ENCODE peak calls at places on chromosome 1, in seven cellular contexts. O is neural progenitor cell, Q is aorta, X is cardiac muscle cell, G is SK-N-MC, C is GM23248, J is colonic mucosa. M is an unnamed sample. For H3K36me3, the result is how much of the 10 kb centered on the place peaks cover.

GRCh38 chr1:79561521-79561978 is 555.0 kb upstream of the ADGRL4 start:
- DNase-seq in X (no peak), G (no peak), Q (no peak), J (no peak), O (no peak), C (no peak), M (no peak)

GRCh38 chr1:22838965-22839364 is 128.3 kb downstream of the EPHB2 start:
- DNase-seq in J (no peak), C (no peak), Q (no peak), G (no peak), O (no peak), X (no peak), M (no peak)

GRCh38 chr1:62384276-62385005 is 52.4 kb upstream of the USP1 start:
- DNase-seq in C (peak), Q (no peak), G (no peak), J (peak), O (no peak), X (peak), M (no peak)

GRCh38 chr1:45880930-45881329 is 77.5 kb downstream of the MAST2 start:
- DNase-seq in C (peak), G (no peak), X (no peak), Q (no peak), J (no peak), O (no peak), M (no peak)

GRCh38 chr1:170964506-170964905 is 29.2 kb downstream of the MROH9 start:
- DNase-seq in X (no peak), O (no peak), G (no peak), Q (no peak), C (no peak), J (no peak), M (no peak)

GRCh38 chr1:1182491-1183220 is 9.0 kb downstream of the TTLL10 start:
- DNase-seq in X (no peak), J (no peak), G (no peak), C (no peak), O (peak), Q (peak), M (no peak)

GRCh38 chr1:154764773-154765172 is 105.3 kb downstream of the KCNN3 start:
- DNase-seq in O (no peak), X (no peak), G (no peak), J (no peak), C (no peak), Q (no peak), M (no peak)

GRCh38 chr1:25501235-25502058 is 42.0 kb upstream of the LDLRAP1 start:
- DNase-seq in O (peak), Q (no peak), J (peak), C (peak), X (no peak), G (no peak), M (peak)

GRCh38 chr1:43898981-43899380 is 34.6 kb upstream of the ARTN start:
- DNase-seq in G (no peak), J (no peak), X (no peak), O (no peak), Q (no peak), C (no peak), M (no peak)

GRCh38 chr1:6485140-6485936 is 6.1 kb downstream of the PLEKHG5 start:
- DNase-seq in O (peak), Q (no peak), X (peak), C (peak), J (no peak), G (no peak), M (no peak)

GRCh38 chr1:78136672-78137071 is 90.9 kb downstream of the GIPC2 start:
- DNase-seq in G (no peak), Q (no peak), O (no peak), C (no peak), J (no peak), X (no peak), M (no peak)

GRCh38 chr1:176843352-176844297 is 320.9 kb downstream of the ASTN1 start:
- DNase-seq in G (no peak), X (peak), J (no peak), Q (peak), C (peak), O (peak), M (no peak)

GRCh38 chr1:198850196-198850595 is 211.4 kb downstream of the PTPRC start:
- DNase-seq in Q (no peak), X (no peak), C (peak), O (no peak), G (no peak), J (no peak), M (no peak)

GRCh38 chr1:56074357-56074717 is 505.0 kb downstream of the PLPP3 start:
- DNase-seq in G (no peak), O (no peak), C (no peak), X (no peak), Q (no peak), J (no peak), M (no peak)
- H3K27ac ChIP-seq in G (no peak), O (no peak), C (no peak), X (no peak), Q (no peak), J (no peak), M (no peak)

DNA sequence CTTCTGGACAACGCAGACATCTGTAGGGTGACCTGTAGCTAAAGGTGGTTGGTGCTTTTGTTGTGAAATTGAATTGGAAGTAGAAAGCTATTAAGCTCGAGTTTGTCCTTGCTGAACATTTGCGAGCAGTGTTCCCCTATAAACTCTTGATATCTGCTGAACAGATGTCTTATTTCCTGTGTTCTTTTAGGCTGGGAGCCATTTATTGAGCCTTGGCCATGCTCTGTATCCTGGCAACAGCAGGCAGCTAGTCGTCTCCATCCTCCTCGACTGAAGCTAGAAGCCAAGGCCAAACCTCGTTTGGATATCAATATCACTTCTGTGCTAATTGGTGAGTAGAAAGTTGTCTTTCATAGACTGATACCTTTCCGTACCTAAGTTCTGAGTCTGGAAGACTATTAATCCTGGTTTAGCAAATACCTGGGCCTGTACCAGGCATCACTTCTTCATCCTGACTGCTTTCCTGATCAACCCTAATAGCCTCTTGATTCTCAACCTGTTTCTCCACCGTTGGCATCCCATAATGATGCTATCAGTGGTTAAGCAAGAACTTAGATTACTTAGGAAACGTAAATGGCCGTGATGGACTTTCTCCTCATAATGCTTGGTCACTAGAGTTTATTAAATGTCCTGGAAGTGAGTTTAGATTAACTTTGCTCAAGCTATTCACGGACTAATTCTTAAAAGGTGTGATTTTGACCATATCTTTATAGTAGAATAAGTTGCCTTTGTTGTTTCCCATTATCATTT is 103.4 kb downstream of the VPS13D start:
- DNase-seq in J (no peak), O (no peak), C (no peak), G (no peak), X (no peak), Q (no peak), M (no peak)
- H3K36me3 ChIP-seq in J (under half), O (under half), C (under half), G (under half), X (under half), Q (under half), M (under half)

DNA sequence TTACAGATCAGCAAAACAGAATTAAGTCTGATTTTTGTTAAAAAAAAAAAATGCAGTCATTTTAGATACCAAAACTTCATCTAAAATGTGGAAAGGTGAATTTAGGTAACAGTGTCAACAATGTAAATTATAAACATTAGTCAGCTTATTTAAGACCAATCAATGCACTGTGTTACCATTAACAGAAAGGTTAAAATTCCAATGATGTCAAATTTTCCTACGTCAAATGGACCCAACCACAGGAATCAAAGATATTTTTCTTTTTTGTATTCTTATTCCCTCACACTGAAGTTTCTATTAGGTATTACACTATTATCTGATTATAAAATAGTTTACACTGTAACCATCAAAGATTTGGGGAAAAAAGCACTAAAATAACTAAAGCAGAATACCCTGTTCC is 6.5 kb downstream of the ARHGAP29 start:
- DNase-seq in X (no peak), Q (no peak), J (no peak), O (no peak), C (no peak), G (no peak), M (no peak)
- H3K27ac ChIP-seq in X (no peak), Q (no peak), J (no peak), O (no peak), C (peak), G (no peak), M (no peak)

DNA sequence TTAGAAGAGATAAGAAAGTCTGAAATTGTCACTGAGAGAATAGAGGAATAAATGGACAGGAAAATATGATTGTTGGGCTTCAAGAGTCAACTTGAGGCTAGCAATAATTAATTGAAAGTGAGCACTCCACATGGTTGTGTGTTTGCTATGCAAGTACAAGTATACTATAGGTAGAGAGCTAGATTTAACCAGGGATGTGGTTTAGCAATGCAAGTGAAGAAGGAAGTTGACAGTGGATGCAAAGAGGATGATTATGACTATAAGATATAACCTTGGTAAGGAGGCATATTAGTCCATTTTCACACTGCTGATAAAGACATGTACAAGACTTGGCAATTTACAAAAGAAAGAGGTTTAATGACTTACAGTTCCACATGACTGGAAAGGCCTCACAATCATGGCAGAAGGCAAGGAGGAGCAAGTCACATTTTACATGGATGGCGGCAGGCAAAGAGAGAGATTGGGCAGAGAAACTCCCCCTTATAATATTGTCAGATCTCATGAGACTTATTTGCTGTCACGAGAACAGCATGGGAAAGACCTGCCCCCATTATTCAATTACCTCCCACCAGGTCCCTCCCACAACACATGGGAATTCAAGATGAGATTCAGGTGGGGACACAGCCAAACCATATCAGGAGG is 47.3 kb downstream of the DTL start:
- DNase-seq in G (no peak), X (no peak), J (no peak), Q (no peak), O (no peak), C (no peak), M (no peak)
- H3K36me3 ChIP-seq in G (half or more), X (under half), J (under half), Q (under half), O (under half), C (under half), M (under half)

GRCh38 chr1:244655186-244655585 is 2.3 kb downstream of the DESI2 start:
- DNase-seq in C (no peak), J (no peak), G (no peak), X (no peak), Q (no peak), O (no peak), M (no peak)

GRCh38 chr1:244660595-244660994 is 7.7 kb downstream of the DESI2 start:
- DNase-seq in G (no peak), Q (no peak), C (no peak), O (no peak), X (no peak), J (no peak), M (no peak)

GRCh38 chr1:244659694-244660093 is 6.8 kb downstream of the DESI2 start:
- DNase-seq in Q (no peak), J (no peak), G (no peak), X (no peak), C (no peak), O (no peak), M (no peak)

GRCh38 chr1:244654284-244655038 is 1.5 kb downstream of the DESI2 start:
- DNase-seq in G (no peak), X (no peak), J (no peak), C (peak), O (no peak), Q (no peak), M (peak)

DNA sequence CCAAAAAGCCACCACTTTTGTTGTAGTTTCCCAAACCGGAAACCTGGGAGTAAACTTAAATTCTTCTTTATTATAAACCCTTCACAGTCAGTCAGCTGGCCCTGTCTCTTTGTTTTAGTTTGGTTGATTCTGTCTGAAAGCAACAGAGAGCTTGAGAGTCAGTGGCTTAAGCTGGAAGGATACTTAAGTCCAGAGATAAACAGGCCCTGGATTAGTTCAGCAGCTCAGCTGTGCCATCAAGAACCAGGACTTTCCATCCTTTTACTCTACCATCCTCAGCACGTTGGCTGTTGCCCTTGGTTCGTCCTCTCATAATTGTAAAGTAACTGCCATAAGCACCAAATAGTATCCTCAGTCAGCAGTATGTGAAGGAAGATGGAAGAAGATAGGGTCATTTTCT is 4.5 kb downstream of the DESI2 start:
- DNase-seq in C (no peak), X (no peak), G (no peak), Q (no peak), J (no peak), O (peak), M (no peak)
- H3K27ac ChIP-seq in C (no peak), X (peak), G (no peak), Q (no peak), J (no peak), O (peak), M (no peak)

DNA sequence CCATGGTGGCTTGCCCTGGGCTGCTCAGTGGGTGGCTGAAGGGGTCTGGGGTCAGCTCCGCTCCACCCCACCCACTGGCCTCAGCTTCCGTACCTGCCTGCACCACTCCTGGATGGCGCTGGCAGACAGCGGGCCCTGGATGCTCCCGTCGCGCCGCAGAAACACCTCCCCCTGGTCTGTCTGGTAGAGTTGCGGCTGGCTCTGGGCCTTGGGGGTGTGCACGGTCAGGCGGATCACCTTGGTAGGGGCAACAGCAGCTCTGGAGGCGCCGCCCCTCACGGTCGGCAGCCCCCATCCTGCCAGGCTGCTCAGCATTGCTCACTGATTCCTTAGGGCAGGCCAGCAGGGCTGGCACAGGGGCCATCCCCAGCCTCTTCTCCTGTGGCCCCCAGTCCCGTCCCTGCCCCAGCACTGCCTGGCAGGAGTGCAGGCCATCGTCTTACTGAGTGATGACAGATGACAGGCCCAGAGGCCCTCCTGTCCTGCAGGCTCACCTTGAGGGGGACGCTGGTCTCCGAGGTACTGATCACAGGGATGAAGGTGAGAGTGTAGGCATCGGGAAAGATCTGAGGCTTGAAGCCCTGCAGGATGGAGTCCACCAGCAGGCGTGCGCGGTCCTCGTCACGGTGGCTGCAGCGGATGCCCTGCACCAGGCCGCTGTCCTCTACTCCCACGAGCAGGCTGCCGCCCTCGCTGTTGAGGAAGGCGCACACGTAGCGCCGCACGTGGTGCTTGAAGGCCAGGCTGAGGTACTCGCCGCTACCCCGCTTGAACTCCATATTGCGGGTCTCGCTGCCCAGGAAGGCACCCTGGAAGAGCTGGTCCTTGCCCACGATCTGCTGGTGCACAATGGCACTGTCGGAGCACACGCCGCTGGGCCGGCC is 4.1 kb downstream of the SLFNL1 start:
- DNase-seq in G (no peak), J (no peak), X (no peak), O (no peak), Q (no peak), C (no peak), M (no peak)
- H3K36me3 ChIP-seq in G (under half), J (under half), X (under half), O (under half), Q (under half), C (under half), M (under half)

DNA sequence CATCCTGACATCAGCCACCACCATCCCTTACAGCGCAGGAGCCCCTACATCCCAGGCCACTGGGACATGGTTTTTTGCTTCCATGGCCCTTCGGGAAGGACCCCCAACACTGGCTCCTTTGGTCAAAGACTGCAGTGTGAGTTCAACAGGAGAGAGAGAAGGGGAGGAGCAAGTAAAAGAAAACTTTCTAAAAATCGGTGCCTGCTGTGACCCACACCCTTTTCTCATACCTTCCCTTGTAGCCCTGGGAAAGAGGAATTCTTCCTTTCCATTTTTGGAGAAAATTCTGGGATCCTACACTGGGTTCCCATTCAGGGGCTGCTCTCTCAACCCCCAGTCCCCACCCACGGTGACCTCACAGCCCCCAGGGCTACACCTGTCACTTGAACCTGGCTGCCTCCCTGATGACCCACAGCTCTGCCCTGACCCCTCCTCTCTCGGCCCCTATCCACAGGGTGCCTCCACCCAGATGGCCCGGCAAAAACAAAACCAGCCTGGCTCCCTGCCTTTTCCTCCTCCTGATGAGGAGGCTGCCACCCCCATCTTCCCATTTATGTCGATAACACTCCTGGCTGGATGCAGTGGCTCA is 7.6 kb downstream of the PADI4 start:
- DNase-seq in C (no peak), O (no peak), G (no peak), X (no peak), Q (no peak), J (no peak), M (no peak)
- H3K27ac ChIP-seq in C (no peak), O (no peak), G (no peak), X (no peak), Q (no peak), J (no peak), M (no peak)

GRCh38 chr1:156467906-156468305 is 32.7 kb downstream of the MEF2D start:
- DNase-seq in X (no peak), J (no peak), O (no peak), G (no peak), Q (no peak), C (no peak), M (no peak)

GRCh38 chr1:156474966-156475365 is 25.6 kb downstream of the MEF2D start:
- DNase-seq in O (no peak), G (no peak), C (no peak), Q (no peak), X (no peak), J (no peak), M (no peak)

GRCh38 chr1:156468693-156469345 is 31.8 kb downstream of the MEF2D start:
- DNase-seq in Q (no peak), O (no peak), G (no peak), X (no peak), J (no peak), C (no peak), M (no peak)

GRCh38 chr1:156470483-156470882 is 30.1 kb downstream of the MEF2D start:
- DNase-seq in C (no peak), G (no peak), O (no peak), J (no peak), Q (no peak), X (no peak), M (no peak)

GRCh38 chr1:156471496-156472490 is 28.8 kb downstream of the MEF2D start:
- DNase-seq in C (no peak), X (no peak), Q (peak), J (peak), G (no peak), O (no peak), M (peak)
- H3K36me3 ChIP-seq in C (half or more), X (half or more), Q (under half), J (under half), G (under half), O (under half), M (under half)

M was measured in small intestine.